ENCODE peak calls at places on chromosomes 2 and 18, in four cellular contexts. M is activated T-helper 1 cell treated with anti-CD3 and anti-CD28 coated beads, Interleukin-2, amount 50 U/mL, for 16 hours; B is psoas muscle; V is RPMI7951. L is an unnamed sample.

GRCh38 chr18:33755918-33756590 is 178.0 kb downstream of the ASXL3 start:
- DNase-seq in M (no peak), B (no peak), V (peak), L (peak)

GRCh38 chr2:97755491-97755890 is 42.1 kb downstream of the ZAP70 start:
- DNase-seq in V (no peak), M (no peak), B (no peak), L (no peak)

GRCh38 chr2:137689549-137689948 is 274.7 kb upstream of the HNMT start:
- DNase-seq in B (no peak), V (peak), M (no peak), L (peak)

GRCh38 chr2:42804338-42804737 is 12.0 kb upstream of the HAAO start:
- DNase-seq in V (no peak), B (no peak), M (no peak), L (no peak)

GRCh38 chr2:70088508-70089219 is 1.4 kb downstream of the PCBP1 start:
- DNase-seq in M (no peak), V (no peak), B (no peak), L (no peak)

GRCh38 chr18:78776151-78776550 is 203.5 kb upstream of the SALL3 start:
- DNase-seq in B (no peak), V (no peak), M (no peak), L (no peak)

GRCh38 chr18:11591957-11592356 is 17.4 kb upstream of the SLC35G4 start:
- DNase-seq in B (no peak), M (no peak), V (no peak), L (no peak)

GRCh38 chr2:160358051-160358450 is 135.6 kb downstream of the RBMS1 start:
- DNase-seq in V (peak), B (no peak), M (no peak), L (peak)

GRCh38 chr2:212428685-212429480 is 109.7 kb downstream of the ERBB4 start:
- DNase-seq in B (no peak), M (no peak), V (no peak), L (no peak)

GRCh38 chr2:231146656-231147055 is 21.8 kb upstream of the HTR2B start:
- DNase-seq in V (no peak), B (no peak), M (no peak), L (no peak)

GRCh38 chr2:206442854-206443734 is at the start of gene ADAM23:
- DNase-seq in B (peak), M (peak), V (peak), L (peak)

GRCh38 chr2:6103949-6104348 is 411.8 kb downstream of the SOX11 start:
- DNase-seq in V (no peak), M (no peak), B (no peak), L (no peak)

GRCh38 chr2:101793277-101793969 is 95.9 kb downstream of the MAP4K4 start:
- DNase-seq in B (no peak), M (no peak), V (no peak), L (peak)

GRCh38 chr2:187553908-187554703 is at the start of gene TFPI:
- DNase-seq in V (peak), B (no peak), M (no peak), L (peak)

GRCh38 chr2:186780701-186781316 is 68.2 kb downstream of the ZSWIM2 start:
- DNase-seq in B (no peak), V (peak), M (no peak), L (peak)

GRCh38 chr2:197705912-197706838 is 1.0 kb downstream of the MARS2 start:
- DNase-seq in B (peak), V (peak), M (no peak), L (peak)

L was measured in ELR.